ENCODE peak calls at places on chromosomes 4 and X, in six cellular contexts. S is type B pancreatic cell, O is AG09319, Z is WTC11, U is sigmoid colon, B is suprapubic skin. E is an unnamed sample.

GRCh38 chr4:173524218-173525117 is 5.6 kb downstream of the HAND2 start:
- DNase-seq in Z (no peak), O (no peak), B (no peak), S (no peak), U (peak), E (no peak)

GRCh38 chrX:13669246-13669689 is 16.3 kb downstream of the TCEANC start:
- DNase-seq in B (no peak), O (peak), Z (no peak), S (no peak), U (peak), E (no peak)

GRCh38 chr4:21304061-21304541 is 603.8 kb downstream of the PACRGL start:
- DNase-seq in Z (peak), U (no peak), B (no peak), S (no peak), O (no peak), E (peak)

GRCh38 chr4:125522992-125523391 is 208.2 kb downstream of the FAT4 start:
- DNase-seq in U (no peak), Z (peak), O (no peak), B (no peak), S (no peak), E (no peak)

GRCh38 chr4:121208571-121208970 is 44.5 kb upstream of the TNIP3 start:
- DNase-seq in S (no peak), O (no peak), U (no peak), B (no peak), Z (no peak), E (no peak)

GRCh38 chrX:12447448-12448154 is 309.3 kb downstream of the FRMPD4 start:
- DNase-seq in Z (no peak), S (no peak), U (peak), O (peak), B (no peak), E (no peak)

GRCh38 chr4:82776925-82777542 is 21.6 kb downstream of the SCD5 start:
- DNase-seq in U (no peak), S (no peak), B (no peak), O (peak), Z (no peak), E (no peak)

GRCh38 chrX:75337525-75337924 is 63.6 kb downstream of the UPRT start:
- DNase-seq in O (no peak), U (no peak), B (no peak), S (no peak), Z (no peak), E (no peak)

GRCh38 chr4:140856692-140857091 is 100.5 kb upstream of the TBC1D9 start:
- DNase-seq in B (no peak), O (peak), U (peak), Z (no peak), S (no peak), E (no peak)

GRCh38 chr4:94595880-94596483 is 144.2 kb downstream of the PDLIM5 start:
- DNase-seq in Z (no peak), B (no peak), U (no peak), S (no peak), O (peak), E (no peak)

GRCh38 chr4:140740906-140741670 is 15.1 kb downstream of the TBC1D9 start:
- DNase-seq in S (no peak), B (no peak), O (no peak), Z (no peak), U (no peak), E (no peak)

GRCh38 chr4:89379541-89380035 is 72.0 kb upstream of the GPRIN3 start:
- DNase-seq in Z (no peak), O (no peak), S (no peak), U (no peak), B (no peak), E (no peak)

GRCh38 chrX:121642415-121642814 is 595.0 kb downstream of the GLUD2 start:
- DNase-seq in O (peak), U (no peak), Z (no peak), B (no peak), S (no peak), E (no peak)

GRCh38 chrX:137118536-137118935 is 84.7 kb upstream of the GPR101 start:
- DNase-seq in U (no peak), S (no peak), O (no peak), B (no peak), Z (no peak), E (no peak)

GRCh38 chrX:13005671-13006473 is 31.0 kb downstream of the TMSB4X start:
- DNase-seq in O (no peak), Z (no peak), S (no peak), U (no peak), B (no peak), E (no peak)

GRCh38 chr4:6308890-6309643 is 39.4 kb downstream of the WFS1 start:
- DNase-seq in U (no peak), S (no peak), Z (peak), O (no peak), B (no peak), E (peak)

GRCh38 chr4:93788712-93789111 is 39.8 kb upstream of the ATOH1 start:
- DNase-seq in Z (no peak), O (no peak), B (no peak), U (no peak), S (no peak), E (no peak)

GRCh38 chr4:55378617-55379467 is 16.9 kb upstream of the TMEM165 start:
- DNase-seq in U (no peak), B (no peak), Z (no peak), S (no peak), O (peak), E (no peak)

GRCh38 chrX:155778844-155779553 is 102.1 kb upstream of the VAMP7 start:
- DNase-seq in B (no peak), U (no peak), S (no peak), Z (no peak), O (no peak), E (no peak)

GRCh38 chrX:155779831-155780230 is 101.3 kb upstream of the VAMP7 start:
- DNase-seq in B (no peak), U (no peak), Z (no peak), O (no peak), S (no peak), E (no peak)

GRCh38 chrX:155774387-155774786 is 106.8 kb upstream of the VAMP7 start:
- DNase-seq in Z (no peak), S (no peak), U (no peak), B (no peak), O (no peak), E (no peak)
- TF ChIP-seq CTCF in Z (no peak), S (no peak), U (no peak), B (no peak), O (no peak), E (no peak)

GRCh38 chr4:102827674-102828496 is 534 bp upstream of the UBE2D3 start:
- DNase-seq in Z (peak), B (peak), U (peak), O (peak), S (peak), E (peak)

GRCh38 chr4:102826105-102826889 is 1.1 kb downstream of the UBE2D3 start:
- DNase-seq in U (no peak), O (no peak), Z (no peak), S (no peak), B (peak), E (no peak)

GRCh38 chr4:102825261-102826071 is 1.9 kb downstream of the UBE2D3 start:
- DNase-seq in O (peak), B (no peak), U (peak), Z (no peak), S (no peak), E (peak)

GRCh38 chr4:102828497-102828808 is 1.1 kb upstream of the UBE2D3 start:
- DNase-seq in Z (no peak), O (no peak), S (no peak), B (no peak), U (no peak), E (no peak)

DNA sequence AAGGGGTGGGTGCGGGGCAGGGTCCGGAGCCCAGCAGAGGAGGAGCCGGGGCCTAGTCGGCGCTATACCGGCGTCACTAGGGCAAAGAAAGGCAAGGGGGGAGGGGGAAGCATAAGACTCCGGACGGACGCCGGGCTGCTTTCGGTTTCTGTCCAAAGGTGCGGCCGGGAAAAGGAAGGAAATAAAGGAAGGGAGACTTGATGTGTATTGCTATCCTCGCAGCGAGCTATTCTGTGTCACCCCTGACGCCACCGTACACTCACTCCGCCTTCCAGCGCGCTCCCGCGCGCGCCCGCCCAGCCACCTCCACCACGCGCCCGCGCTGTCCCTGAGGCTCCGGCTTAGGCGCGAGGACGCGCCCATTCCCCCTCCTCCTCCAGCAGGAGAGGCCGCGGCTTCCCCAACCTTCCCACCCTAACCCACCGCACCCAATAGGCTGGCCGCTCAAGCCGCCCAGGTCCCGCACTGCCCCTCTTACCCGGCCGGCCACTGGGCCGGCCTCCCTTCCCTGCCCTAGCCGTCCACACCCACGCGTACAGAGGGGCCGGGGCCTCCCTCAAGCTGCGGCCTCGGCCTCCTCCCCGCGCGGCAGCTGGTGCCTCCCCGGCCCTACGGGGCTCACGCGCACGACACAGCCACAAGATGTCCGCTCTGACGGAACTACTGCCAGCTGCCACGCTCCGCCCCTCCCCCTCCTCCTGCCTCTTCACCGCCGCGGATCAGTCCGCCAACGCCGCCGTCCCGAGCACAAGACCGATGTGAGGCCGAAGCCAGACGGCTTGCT is at the start of gene UBE2D3:
- DNase-seq in U (peak), B (peak), O (peak), S (peak), Z (peak), E (peak)
- TF ChIP-seq CTCF in U (no peak), B (no peak), O (peak), S (peak), Z (no peak), E (no peak)

DNA sequence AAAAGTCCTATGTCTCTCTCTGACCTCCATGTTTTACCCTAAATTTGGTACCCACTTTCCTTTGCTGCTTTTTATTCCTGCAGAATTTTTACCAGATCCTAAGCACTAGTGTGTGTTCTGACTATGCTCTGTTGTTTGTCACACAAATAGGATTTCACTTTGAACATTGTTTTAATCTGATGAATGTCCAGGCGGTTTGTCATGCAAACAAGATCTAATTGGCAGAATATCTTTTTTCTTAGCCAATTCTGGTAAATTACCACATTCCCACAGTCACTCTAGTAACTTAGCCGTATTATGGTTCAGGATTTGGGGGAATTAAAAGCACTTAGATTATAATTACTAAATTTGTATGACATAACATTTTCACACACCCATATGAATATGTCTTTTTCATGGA is 557.2 kb upstream of the BOD1L1 start:
- DNase-seq in U (no peak), S (no peak), B (no peak), Z (no peak), O (no peak), E (no peak)
- TF ChIP-seq CTCF in U (no peak), S (no peak), B (no peak), Z (no peak), O (no peak), E (no peak)

DNA sequence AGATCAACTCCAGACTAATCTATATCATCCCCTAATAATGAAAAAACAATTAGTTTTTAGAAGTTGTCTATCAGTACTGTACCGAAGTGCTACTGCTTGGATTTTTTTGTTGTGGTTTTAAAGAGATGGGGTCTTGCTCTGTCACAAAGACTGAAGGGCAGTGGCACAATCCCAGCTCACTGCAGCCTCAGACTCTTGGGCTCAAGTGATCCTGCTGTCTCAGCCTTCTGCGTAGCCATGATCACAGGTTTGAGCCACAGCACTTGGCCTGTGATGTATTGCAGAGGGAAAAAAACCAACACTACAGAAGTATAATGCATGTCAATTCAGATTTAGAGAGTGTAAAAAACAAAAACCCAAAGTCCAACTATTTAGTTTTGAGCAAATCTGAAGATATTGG is 875.0 kb downstream of the ADGRL3 start:
- DNase-seq in S (no peak), Z (no peak), U (no peak), O (no peak), B (no peak), E (no peak)
- TF ChIP-seq CTCF in S (no peak), Z (no peak), U (no peak), O (no peak), B (no peak), E (no peak)

GRCh38 chrX:96502507-96502906 is 182.1 kb upstream of the DIAPH2 start:
- DNase-seq in U (no peak), O (no peak), B (no peak), S (no peak), Z (no peak), E (no peak)
- TF ChIP-seq CTCF in U (no peak), O (no peak), B (no peak), S (no peak), Z (no peak), E (no peak)

DNA sequence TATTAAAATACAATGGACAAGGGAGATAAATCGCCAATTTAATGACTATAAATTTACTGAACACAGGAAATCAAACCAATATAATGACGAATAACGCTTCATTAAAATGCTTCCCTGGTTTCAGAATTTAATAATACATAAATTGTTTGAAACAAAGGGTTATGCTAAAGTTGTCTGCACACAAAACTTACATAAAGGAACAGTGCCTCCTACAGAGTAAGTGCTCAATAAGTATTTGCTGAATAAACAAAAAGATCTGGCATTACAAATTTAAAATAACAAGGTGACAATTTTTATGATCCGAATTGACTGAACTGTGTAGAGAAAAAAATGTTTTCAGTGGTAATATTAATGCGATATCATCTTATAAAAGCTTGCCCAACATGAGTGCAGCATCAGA is 69.6 kb downstream of the NOCT start:
- DNase-seq in S (no peak), O (no peak), Z (no peak), U (no peak), B (no peak), E (no peak)
- TF ChIP-seq CTCF in S (no peak), O (peak), Z (no peak), U (no peak), B (no peak), E (peak)

DNA sequence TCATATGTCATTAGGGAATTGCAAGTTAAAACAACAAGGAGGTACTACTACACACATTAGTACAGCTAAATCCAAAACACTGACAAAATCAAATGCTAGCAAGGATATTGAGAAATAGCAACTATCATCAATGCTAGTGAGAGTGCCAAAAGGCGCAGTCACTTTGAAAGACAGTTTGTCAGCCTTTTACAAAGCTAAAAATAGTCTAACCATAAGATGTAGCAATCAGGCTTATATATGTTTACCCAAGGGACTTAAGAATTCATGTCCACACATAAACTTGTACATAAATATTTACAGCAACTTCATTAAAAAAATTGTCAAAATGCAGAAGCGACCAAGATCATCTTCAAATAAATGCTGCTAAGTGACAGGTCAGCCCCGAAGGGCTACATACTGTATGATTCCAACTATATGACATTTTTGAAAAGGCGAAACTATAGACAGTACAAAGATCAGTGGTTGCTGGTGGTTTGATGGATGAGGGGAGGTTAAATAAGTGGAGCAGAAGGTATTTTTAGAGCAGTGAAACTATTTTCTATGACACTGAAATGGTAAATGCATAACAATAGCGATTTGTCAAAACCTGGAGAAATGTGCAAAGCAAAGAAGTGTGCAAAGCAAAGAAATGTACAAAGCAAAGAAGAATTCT is 704.8 kb downstream of the ARAP2 start:
- DNase-seq in B (no peak), S (no peak), Z (no peak), O (no peak), U (no peak), E (no peak)
- TF ChIP-seq CTCF in B (no peak), S (no peak), Z (no peak), O (no peak), U (no peak), E (no peak)

DNA sequence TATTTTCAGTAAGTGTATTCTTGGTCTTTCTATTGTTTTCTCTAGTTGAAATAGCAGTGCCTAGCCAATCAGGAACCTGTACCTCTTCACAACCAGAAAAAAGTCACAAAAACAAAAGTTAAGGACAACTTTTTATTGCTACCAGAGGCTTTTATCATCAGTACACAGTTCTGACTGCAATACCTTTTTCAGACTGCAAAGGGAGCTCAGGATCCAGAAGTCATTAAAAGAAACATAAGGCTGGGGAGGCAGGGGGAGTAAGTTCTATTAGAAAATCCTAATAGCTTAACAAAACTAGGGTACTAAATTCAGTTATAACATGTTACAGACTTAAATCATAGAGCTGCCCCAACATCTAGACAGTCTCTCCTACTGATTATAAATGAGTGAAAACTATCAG is 28.8 kb downstream of the CCNI start:
- DNase-seq in Z (no peak), B (no peak), O (no peak), U (no peak), S (no peak), E (no peak)
- TF ChIP-seq CTCF in Z (no peak), B (no peak), O (peak), U (no peak), S (peak), E (peak)